ENCODE peak calls at places on chromosomes 11 and 22, in ten cellular contexts. V is A549, J is upper lobe of right lung, C is AG04449, K is kidney, U is AG04450, B is astrocyte of the spinal cord, G is HFF-Myc, M is prostate gland, Y is psoas muscle. W is an unnamed sample.

GRCh38 chr22:44532466-44533025 is 34.5 kb upstream of the RTL6 start:
- DNase-seq in V (no peak), J (no peak), C (no peak), K (no peak), U (no peak), B (no peak), G (no peak), M (no peak), Y (no peak), W (no peak)

GRCh38 chr11:18588297-18589252 is at the start of gene UEVLD:
- DNase-seq in V (peak; percentile 93), J (peak; percentile 94), C (peak; percentile 50), K (peak; percentile 95), U (peak; percentile 78), B (peak; percentile 92), G (peak; percentile 57), M (peak; percentile 85), Y (peak; percentile 94), W (peak; percentile 81)

GRCh38 chr22:47891609-47892008 is 1129.2 kb downstream of the TBC1D22A start:
- DNase-seq in V (no peak), J (no peak), C (no peak), K (no peak), U (no peak), B (no peak), G (no peak), M (no peak), Y (no peak), W (no peak)

GRCh38 chr11:74417379-74417804 is 19.2 kb upstream of the PGM2L1 start:
- DNase-seq in V (no peak), J (no peak), C (no peak), K (no peak), U (no peak), B (peak; percentile 90), G (peak; percentile 74), M (peak; percentile 68), Y (no peak), W (no peak)

GRCh38 chr11:30196400-30197206 is 34.2 kb upstream of the FSHB start:
- DNase-seq in V (peak; percentile 53), J (peak; percentile 73), C (no peak), K (peak; percentile 71), U (no peak), B (peak; percentile 45), G (no peak), M (peak; percentile 35), Y (no peak), W (no peak)

GRCh38 chr11:65890324-65891179 is at the start of gene CCDC85B:
- DNase-seq in V (peak; percentile 93), J (peak; percentile 99), C (peak; percentile 66), K (peak; percentile 100), U (peak; percentile 89), B (peak; percentile 97), G (peak; percentile 88), M (peak; percentile 98), Y (peak; percentile 99), W (peak; percentile 99)

GRCh38 chr11:76850815-76851214 is 9.9 kb upstream of the ACER3 start:
- DNase-seq in V (no peak), J (no peak), C (no peak), K (no peak), U (no peak), B (no peak), G (no peak), M (no peak), Y (peak; percentile 73), W (peak; percentile 72)

GRCh38 chr11:15819679-15820286 is 536.6 kb downstream of the SOX6 start:
- DNase-seq in V (peak; percentile 60), J (peak; percentile 87), C (no peak), K (peak; percentile 81), U (no peak), B (peak; percentile 39), G (peak; percentile 26), M (peak; percentile 68), Y (peak; percentile 87), W (peak; percentile 64)

GRCh38 chr11:79466411-79466810 is 25.6 kb upstream of the TENM4 start:
- DNase-seq in V (no peak), J (no peak), C (peak; percentile 52), K (no peak), U (peak; percentile 54), B (peak; percentile 65), G (peak; percentile 12), M (no peak), Y (no peak), W (no peak)

GRCh38 chr11:59164028-59164427 is 7.9 kb upstream of the DTX4 start:
- DNase-seq in V (no peak), J (no peak), C (no peak), K (no peak), U (no peak), B (no peak), G (no peak), M (no peak), Y (no peak), W (no peak)

GRCh38 chr11:34929794-34930763 is 13.7 kb downstream of the PDHX start:
- DNase-seq in V (peak; percentile 45), J (no peak), C (no peak), K (no peak), U (no peak), B (no peak), G (no peak), M (no peak), Y (no peak), W (no peak)

DNA sequence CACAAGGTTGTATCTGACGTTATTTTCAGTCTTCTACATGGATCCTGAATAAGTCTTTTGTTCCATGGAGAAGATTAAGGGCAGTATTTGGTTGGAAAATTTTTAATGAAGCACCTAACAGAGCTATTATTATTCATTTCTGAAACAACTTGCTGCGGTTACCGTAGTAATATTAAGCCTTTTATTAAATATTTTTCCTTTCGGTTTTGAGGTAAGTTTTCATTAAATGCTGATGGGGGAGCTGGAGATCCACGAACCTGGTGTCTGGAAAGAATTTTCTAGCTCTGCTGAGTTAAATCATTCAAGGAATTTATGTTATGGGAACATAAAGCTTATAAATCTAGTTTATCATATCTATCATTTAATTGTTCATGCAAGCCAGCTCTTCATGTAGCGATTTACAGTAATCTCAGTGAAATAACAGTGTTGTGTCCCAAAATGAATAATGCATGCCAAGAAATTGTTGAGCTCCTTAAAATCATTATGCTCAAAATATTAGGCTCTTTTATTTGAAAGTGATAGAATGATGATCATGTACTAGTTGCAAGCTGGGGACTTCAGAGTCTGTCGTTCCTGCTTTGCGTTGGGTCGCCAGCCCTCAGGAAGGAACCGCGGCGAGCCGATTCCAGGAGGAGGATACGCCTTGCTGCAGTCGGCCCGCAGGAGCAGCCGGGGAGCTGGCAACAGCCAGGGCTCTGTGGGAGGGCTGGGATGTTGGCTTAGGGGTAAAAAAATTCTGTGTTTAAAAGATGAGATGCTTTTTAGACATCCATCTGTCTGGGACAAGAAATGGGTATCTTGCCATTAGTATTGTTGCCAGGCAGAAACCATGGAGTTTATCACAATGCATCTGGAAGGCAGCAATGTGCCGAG is 83.1 kb downstream of the TBC1D22A start:
- DNase-seq in V (peak; percentile 12), J (no peak), C (no peak), K (no peak), U (no peak), B (peak; percentile 73), G (no peak), M (no peak), Y (no peak), W (no peak)
- TF ChIP-seq CTCF in V (peak; percentile 28), J (peak; percentile 43), C (peak; percentile 11), K (peak; percentile 15), U (peak; percentile 66), B (peak; percentile 56), G (no peak), M (no peak), Y (peak; percentile 32), W (no peak)

DNA sequence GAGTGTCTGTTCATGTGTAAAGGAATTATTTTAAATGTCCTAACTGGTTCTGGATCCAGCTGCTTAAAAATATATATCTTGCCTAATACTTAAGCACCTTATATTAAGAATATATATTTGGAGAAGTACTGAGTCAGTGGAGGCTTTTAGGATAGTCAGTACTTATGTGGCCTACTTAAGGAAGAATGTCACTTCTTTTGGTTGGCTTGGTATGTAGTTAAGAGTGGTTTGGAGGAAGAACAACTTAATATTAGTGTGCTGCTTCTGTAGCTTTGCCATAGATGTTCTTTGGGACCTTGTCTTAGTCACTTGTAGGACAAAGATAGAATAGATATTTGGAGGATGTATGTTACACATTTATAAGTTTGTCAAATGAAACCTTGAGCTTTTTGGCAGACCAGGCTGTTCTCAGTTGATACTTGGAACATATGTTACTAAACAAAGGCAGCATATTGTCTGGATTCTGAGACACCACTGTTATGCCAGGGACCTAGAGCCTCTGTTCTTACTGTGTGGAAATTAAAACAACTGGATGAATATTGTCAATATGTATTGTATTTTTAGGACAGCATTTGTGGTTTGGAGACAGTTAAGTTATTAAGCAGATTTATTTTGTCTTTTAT is 4.9 kb downstream of the HIPK3 start:
- DNase-seq in V (no peak), J (no peak), C (no peak), K (no peak), U (no peak), B (peak; percentile 19), G (no peak), M (no peak), Y (no peak), W (no peak)
- H3K4me3 ChIP-seq in V (no peak overlapping the region), J (no peak overlapping the region), C (no peak overlapping the region), K (peak overlapping the region; percentile 15), U (no peak overlapping the region), B (no peak overlapping the region), G (no peak overlapping the region), M (no peak overlapping the region), Y (peak overlapping the region; percentile 17), W (peak overlapping the region; percentile 10)

DNA sequence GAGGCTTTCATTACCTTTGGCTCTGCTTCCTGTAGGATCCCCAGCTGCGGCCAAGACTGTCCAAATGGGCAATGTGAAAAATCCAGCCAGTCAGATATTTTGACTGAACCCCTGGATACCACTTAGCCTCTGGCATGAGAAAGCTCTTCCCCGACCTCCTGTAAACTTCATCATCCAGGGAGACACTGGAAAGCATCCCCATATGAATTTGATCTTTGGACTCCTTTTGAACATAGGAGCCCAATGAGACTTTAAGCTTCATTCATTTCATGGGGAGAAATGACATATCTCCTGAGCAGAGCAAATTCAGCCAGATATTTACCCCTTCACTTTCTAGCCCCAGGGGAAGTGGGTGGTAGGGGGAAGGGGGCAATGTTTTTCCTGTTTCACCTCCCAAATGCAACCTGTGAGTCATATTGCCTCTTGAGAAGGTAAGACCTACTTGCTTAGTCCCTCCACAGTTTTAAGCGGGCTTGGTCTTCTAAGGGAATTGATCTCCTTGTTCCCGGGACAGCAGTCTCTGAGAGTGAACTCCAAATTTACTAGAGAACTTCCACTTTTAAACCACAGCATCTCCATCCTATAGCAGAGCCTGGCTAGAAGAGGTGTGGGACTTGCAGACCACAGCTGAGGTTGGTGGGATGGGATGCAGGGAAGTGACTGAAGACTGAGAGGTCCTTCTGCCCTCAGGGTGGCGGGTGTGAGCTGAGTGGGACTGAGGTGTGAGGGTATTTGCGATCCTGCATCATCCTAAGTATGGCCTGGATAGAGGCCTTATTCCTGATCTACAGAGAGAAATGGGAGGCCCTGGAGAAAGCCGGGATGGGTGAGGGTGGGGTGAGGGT is 20.3 kb upstream of the POU2AF1 start:
- DNase-seq in V (no peak), J (no peak), C (no peak), K (no peak), U (no peak), B (no peak), G (no peak), M (no peak), Y (no peak), W (no peak)
- TF ChIP-seq CTCF in V (no peak), J (no peak), C (no peak), K (no peak), U (no peak), B (no peak), G (no peak), M (no peak), Y (no peak), W (no peak)

DNA sequence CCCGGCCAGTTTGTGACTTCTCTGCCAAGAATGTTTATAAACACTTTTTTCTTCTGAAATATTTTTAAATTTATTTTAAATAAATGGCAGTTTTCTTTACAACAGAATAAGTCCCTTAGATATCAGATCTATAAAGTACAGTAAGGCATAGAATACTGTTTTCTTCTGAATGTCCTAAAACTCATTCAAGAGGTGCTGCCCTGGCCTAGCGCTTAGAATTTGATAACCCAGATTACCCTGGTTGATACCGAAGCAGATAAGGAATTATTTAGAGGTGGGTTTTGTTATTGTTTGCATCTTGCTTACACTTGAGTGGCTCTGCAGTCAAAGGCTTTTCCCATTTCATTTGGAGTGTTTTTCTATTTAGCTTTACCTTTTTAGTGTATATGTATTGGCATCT is 1.1 kb downstream of the ACAD8 start:
- DNase-seq in V (no peak), J (no peak), C (no peak), K (no peak), U (no peak), B (no peak), G (no peak), M (no peak), Y (no peak), W (no peak)
- H3K4me3 ChIP-seq in V (peak overlapping the region; percentile 55), J (peak overlapping the region; percentile 94), C (peak overlapping the region; percentile 79), K (peak overlapping the region; percentile 98), U (peak overlapping the region; percentile 88), B (peak overlapping the region; percentile 82), G (peak overlapping the region; percentile 62), M (no peak overlapping the region), Y (peak overlapping the region; percentile 96), W (peak overlapping the region; percentile 100)

W was measured in gastrocnemius medialis.